ENCODE peak calls at places on chromosomes 11 and 22, in six cellular contexts. T is HTR-8/SVneo; E is NCI-H1417; I is KBM-7; Q is psoas muscle; X is activated CD8-positive, alpha-beta memory T cell treated with anti-CD3 and anti-CD28 coated beads, Interleukin-2, amount 50 U/mL, for 4 hours. R is an unnamed sample.

GRCh38 chr11:13924801-13925327 is 37.7 kb upstream of the SPON1 start:
- DNase-seq in T (no peak), E (no peak), I (peak), Q (no peak), X (no peak), R (no peak)

GRCh38 chr22:43901976-43902643 is 10.3 kb upstream of the PNPLA5 start:
- DNase-seq in T (no peak), E (no peak), I (no peak), Q (no peak), X (no peak), R (no peak)

GRCh38 chr11:34633990-34634725 is 13.3 kb downstream of the EHF start:
- DNase-seq in T (no peak), E (no peak), I (peak), Q (no peak), X (no peak), R (peak)

GRCh38 chr11:62241095-62241494 is 944 bp upstream of the SCGB1D2 start:
- DNase-seq in T (no peak), E (no peak), I (no peak), Q (no peak), X (no peak), R (peak)

GRCh38 chr11:60482361-60482760 is 10.2 kb upstream of the MS4A12 start:
- DNase-seq in T (no peak), E (no peak), I (peak), Q (no peak), X (no peak), R (no peak)

GRCh38 chr11:132244871-132245557 is 874.6 kb downstream of the NTM start:
- DNase-seq in T (no peak), E (no peak), I (no peak), Q (no peak), X (no peak), R (no peak)

GRCh38 chr22:39024923-39025322 is 4.0 kb downstream of the APOBEC3D start:
- DNase-seq in T (no peak), E (no peak), I (no peak), Q (no peak), X (no peak), R (no peak)

GRCh38 chr11:101348786-101349185 is 219.2 kb upstream of the PGR start:
- DNase-seq in T (no peak), E (no peak), I (no peak), Q (no peak), X (no peak), R (no peak)

GRCh38 chr11:73387594-73388021 is 11.4 kb downstream of the RELT start:
- DNase-seq in T (no peak), E (no peak), I (peak), Q (peak), X (no peak), R (peak)

GRCh38 chr11:7548659-7549283 is 35.0 kb downstream of the PPFIBP2 start:
- DNase-seq in T (no peak), E (no peak), I (peak), Q (no peak), X (no peak), R (peak)

GRCh38 chr22:17303840-17304779 is 65.2 kb upstream of the CECR2 start:
- DNase-seq in T (no peak), E (no peak), I (no peak), Q (no peak), X (peak), R (no peak)

GRCh38 chr11:84922212-84922805 is 704.8 kb downstream of the DLG2 start:
- DNase-seq in T (no peak), E (no peak), I (no peak), Q (no peak), X (no peak), R (no peak)

GRCh38 chr11:20022363-20023081 is 137.8 kb downstream of the DBX1 start:
- DNase-seq in T (peak), E (peak), I (no peak), Q (no peak), X (no peak), R (peak)

GRCh38 chr11:121422675-121423074 is 29.4 kb upstream of the SORL1 start:
- DNase-seq in T (no peak), E (no peak), I (no peak), Q (no peak), X (no peak), R (no peak)

GRCh38 chr11:76669901-76670474 is 559 bp downstream of the LRRC32 start:
- DNase-seq in T (peak), E (no peak), I (no peak), Q (peak), X (no peak), R (peak)

GRCh38 chr11:117091753-117092477 is 6.3 kb downstream of the SIK3 start:
- DNase-seq in T (no peak), E (no peak), I (no peak), Q (no peak), X (no peak), R (no peak)

GRCh38 chr11:131888230-131888826 is 517.9 kb downstream of the NTM start:
- DNase-seq in T (peak), E (no peak), I (no peak), Q (no peak), X (no peak), R (peak)

GRCh38 chr11:8267280-8267679 is 3.6 kb upstream of the LMO1 start:
- DNase-seq in T (no peak), E (no peak), I (no peak), Q (no peak), X (no peak), R (no peak)

GRCh38 chr11:46273511-46274205 is 3.8 kb upstream of the CREB3L1 start:
- DNase-seq in T (no peak), E (no peak), I (no peak), Q (no peak), X (no peak), R (peak)

GRCh38 chr11:28529046-28529445 is 420.9 kb downstream of the METTL15 start:
- DNase-seq in T (no peak), E (no peak), I (no peak), Q (no peak), X (no peak), R (no peak)

GRCh38 chr11:115411114-115411513 is 93.1 kb downstream of the CADM1 start:
- DNase-seq in T (no peak), E (no peak), I (no peak), Q (no peak), X (no peak), R (peak)

GRCh38 chr22:42673898-42674390 is 24.8 kb upstream of the CYB5R3 start:
- DNase-seq in T (no peak), E (no peak), I (no peak), Q (no peak), X (no peak), R (peak)

GRCh38 chr11:87148749-87149148 is 111.0 kb downstream of the TMEM135 start:
- DNase-seq in T (no peak), E (no peak), I (no peak), Q (no peak), X (no peak), R (no peak)

GRCh38 chr11:3136542-3137455 is 28.3 kb downstream of the OSBPL5 start:
- DNase-seq in T (no peak), E (no peak), I (no peak), Q (peak), X (no peak), R (no peak)

GRCh38 chr11:29452131-29452530 is 564.7 kb downstream of the KCNA4 start:
- DNase-seq in T (no peak), E (no peak), I (no peak), Q (no peak), X (no peak), R (no peak)

GRCh38 chr22:38191746-38192474 is 9.9 kb upstream of the MAFF start:
- DNase-seq in T (no peak), E (no peak), I (no peak), Q (no peak), X (no peak), R (no peak)

GRCh38 chr11:128757886-128758612 is 64.2 kb downstream of the FLI1 start:
- DNase-seq in T (no peak), E (no peak), I (no peak), Q (no peak), X (peak), R (no peak)